ENCODE peak calls at places on chromosomes 11 and 22, in four cellular contexts. W is spleen, N is epithelial cell of esophagus, Y is fibroblast of mammary gland. D is an unnamed sample.

GRCh38 chr11:123330071-123330470 is 100.0 kb upstream of the GRAMD1B start:
- DNase-seq in W (no peak), N (no peak), Y (no peak), D (no peak)

GRCh38 chr22:36052505-36052941 is 23.9 kb upstream of the RBFOX2 start:
- DNase-seq in W (no peak), N (peak), Y (peak), D (no peak)

GRCh38 chr11:134612416-134613030 is 200.5 kb upstream of the B3GAT1 start:
- DNase-seq in W (no peak), N (no peak), Y (no peak), D (no peak)

GRCh38 chr11:1827095-1827797 is 7.5 kb upstream of the SYT8 start:
- DNase-seq in W (no peak), N (peak), Y (peak), D (no peak)

GRCh38 chr22:32617883-32618282 is 143.3 kb downstream of the FBXO7 start:
- DNase-seq in W (peak), N (no peak), Y (no peak), D (peak)

GRCh38 chr11:2210366-2211112 is 38.9 kb upstream of the TH start:
- DNase-seq in W (peak), N (no peak), Y (no peak), D (peak)

GRCh38 chr11:3824714-3825472 is 15.9 kb downstream of the RHOG start:
- DNase-seq in W (peak), N (peak), Y (peak), D (no peak)

GRCh38 chr11:111586305-111586915 is 15.8 kb upstream of the SIK2 start:
- DNase-seq in W (no peak), N (peak), Y (peak), D (no peak)

GRCh38 chr11:116072776-116073175 is 568.6 kb upstream of the CADM1 start:
- DNase-seq in W (no peak), N (no peak), Y (no peak), D (no peak)

GRCh38 chr11:45209904-45210699 is 63.7 kb downstream of the PRDM11 start:
- DNase-seq in W (no peak), N (no peak), Y (peak), D (peak)

GRCh38 chr11:119476666-119477331 is 53.8 kb upstream of the THY1 start:
- DNase-seq in W (no peak), N (no peak), Y (no peak), D (no peak)

GRCh38 chr11:1943576-1943975 is 3.6 kb upstream of the MRPL23 start:
- DNase-seq in W (peak), N (peak), Y (no peak), D (peak)

GRCh38 chr11:10108901-10109665 is 184.9 kb downstream of the SBF2 start:
- DNase-seq in W (no peak), N (no peak), Y (peak), D (peak)

GRCh38 chr11:17188675-17189074 is 19.1 kb downstream of the PIK3C2A start:
- DNase-seq in W (no peak), N (no peak), Y (no peak), D (no peak)

GRCh38 chr22:50269573-50270301 is 443 bp downstream of the MAPK11 start:
- DNase-seq in W (peak), N (peak), Y (peak), D (peak)

GRCh38 chr11:129960216-129961214 is 42.1 kb downstream of the PRDM10 start:
- DNase-seq in W (no peak), N (peak), Y (peak), D (no peak)

GRCh38 chr11:31865606-31866300 is 54.6 kb upstream of the PAX6 start:
- DNase-seq in W (no peak), N (no peak), Y (no peak), D (no peak)

GRCh38 chr22:48778308-48779195 is 1049.1 kb downstream of the BRD1 start:
- DNase-seq in W (no peak), N (no peak), Y (no peak), D (no peak)

GRCh38 chr22:48226026-48227013 is 1463.9 kb downstream of the TBC1D22A start:
- DNase-seq in W (peak), N (no peak), Y (no peak), D (no peak)

GRCh38 chr11:109704432-109704831 is 282.4 kb downstream of the C11orf87 start:
- DNase-seq in W (no peak), N (no peak), Y (no peak), D (no peak)

GRCh38 chr11:63719987-63720386 is 38.7 kb downstream of the RTN3 start:
- DNase-seq in W (no peak), N (no peak), Y (peak), D (no peak)

GRCh38 chr22:31734512-31734911 is 15.4 kb downstream of the PRR14L start:
- DNase-seq in W (no peak), N (peak), Y (peak), D (no peak)

GRCh38 chr11:15198284-15198683 is 83.6 kb downstream of the INSC start:
- DNase-seq in W (no peak), N (no peak), Y (no peak), D (no peak)

GRCh38 chr11:121931748-121932352 is 184.2 kb downstream of the BLID start:
- DNase-seq in W (no peak), N (no peak), Y (peak), D (no peak)

DNA sequence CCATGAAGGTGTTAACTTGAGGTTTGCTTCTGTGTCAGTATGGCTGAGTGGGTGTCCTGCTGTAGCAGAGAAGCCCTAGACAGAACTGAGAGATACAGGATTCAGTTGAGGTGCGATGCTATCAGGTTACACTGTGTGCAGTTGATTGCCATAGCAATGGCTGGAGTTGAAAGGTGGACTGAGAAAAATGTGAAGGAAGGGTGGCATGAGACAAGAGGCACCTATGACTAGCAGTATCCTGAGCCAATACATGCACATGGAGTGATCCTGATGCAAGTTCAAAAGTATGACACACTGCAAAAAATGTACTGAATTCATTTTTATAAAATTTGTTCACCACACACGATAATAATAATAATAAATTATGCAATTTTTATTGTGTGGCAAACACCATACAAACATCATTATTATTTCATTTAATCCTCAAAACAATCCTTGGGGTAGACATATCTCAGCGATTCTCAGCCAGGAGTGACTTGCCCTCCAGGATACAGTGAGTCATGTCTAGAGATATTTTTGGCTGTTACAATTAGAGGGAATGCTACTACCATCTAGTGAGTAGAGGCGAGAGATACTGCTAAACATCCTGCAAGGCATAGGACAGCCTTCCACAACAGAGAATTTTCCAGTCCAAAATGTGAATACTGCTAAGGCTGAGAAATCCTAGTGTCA is 3.9 kb upstream of the PIWIL4 start:
- DNase-seq in W (no peak), N (peak), Y (peak), D (no peak)
- TF ChIP-seq CTCF in W (no peak), N (peak), Y (peak), D (peak)

DNA sequence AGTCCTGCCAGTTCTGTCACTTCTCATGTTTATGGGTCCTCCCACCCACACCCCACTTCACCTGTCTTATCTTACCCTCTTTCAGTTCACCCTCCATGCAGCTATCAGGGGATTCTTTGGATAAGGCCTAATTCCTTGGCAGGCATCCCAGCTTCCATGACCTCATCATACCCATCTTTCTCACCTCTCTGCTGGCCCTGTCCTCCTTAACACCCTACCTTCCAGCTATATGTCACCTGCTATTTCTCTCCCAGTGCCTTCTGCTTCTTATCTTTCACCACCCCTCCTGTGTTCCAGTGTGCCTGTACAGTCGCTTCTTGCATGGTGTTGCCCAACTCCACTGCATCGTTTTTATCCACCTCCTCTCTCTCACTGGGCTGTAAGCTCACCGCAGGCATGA is 28.3 kb downstream of the SNU13 start:
- DNase-seq in W (no peak), N (no peak), Y (no peak), D (no peak)
- H3K4me3 ChIP-seq in W (no peak), N (no peak), Y (no peak), D (no peak)

GRCh38 chr11:65919151-65920034 is at the start of gene DRAP1:
- DNase-seq in W (peak), N (peak), Y (peak), D (peak)
- TF ChIP-seq CTCF in W (no peak), N (no peak), Y (no peak), D (peak)

GRCh38 chr22:30634477-30635233 is 926 bp upstream of the SLC35E4 start:
- DNase-seq in W (peak), N (peak), Y (peak), D (peak)
- H3K4me3 ChIP-seq in W (peak), N (peak), Y (peak), D (peak)

D was measured in uterus.